ENCODE peak calls at places on chromosome 6, in six cellular contexts. E is activated naive CD4-positive, alpha-beta T cell treated with anti-CD3 and anti-CD28 coated beads, Interleukin-2, amount 10 ng/mL, durations not matched to agents 7 days and 5 days; Q is stimulated activated CD8-positive, alpha-beta memory T cell treated with anti-CD3 and anti-CD28 coated beads, Interleukin-4, amount 100 ng/mL, for 24 hours; G is endodermal cell; Y is progenitor cell of endocrine pancreas; U is Daoy. M is an unnamed sample.

GRCh38 chr6:130043344-130043743 is 25.0 kb downstream of the L3MBTL3 start:
- DNase-seq in E (no peak), G (no peak), Y (no peak), Q (no peak), U (no peak), M (no peak)

GRCh38 chr6:71031912-71032311 is 75.1 kb upstream of the B3GAT2 start:
- DNase-seq in U (no peak), Q (no peak), E (no peak), G (no peak), Y (no peak), M (no peak)

GRCh38 chr6:1363298-1363697 is 26.1 kb upstream of the FOXF2 start:
- DNase-seq in G (no peak), U (no peak), Y (no peak), Q (no peak), E (no peak), M (no peak)

GRCh38 chr6:150118208-150118607 is 24.6 kb upstream of the PPP1R14C start:
- DNase-seq in Y (no peak), E (no peak), U (no peak), Q (no peak), G (no peak), M (no peak)

GRCh38 chr6:36688534-36689075 is 9.0 kb upstream of the RAB44 start:
- DNase-seq in E (no peak), Q (no peak), U (no peak), G (peak; percentile 39), Y (no peak), M (peak; percentile 39)

GRCh38 chr6:150894935-150895686 is 29.6 kb downstream of the MTHFD1L start:
- DNase-seq in Q (peak; percentile 5), Y (no peak), E (peak; percentile 58), G (no peak), U (peak; percentile 77), M (no peak)

GRCh38 chr6:34901930-34902329 is 12.9 kb downstream of the ANKS1A start:
- DNase-seq in U (no peak), E (no peak), G (no peak), Q (no peak), Y (no peak), M (no peak)

GRCh38 chr6:56757585-56757984 is 114.9 kb upstream of the DST start:
- DNase-seq in G (peak; percentile 71), Y (no peak), E (no peak), Q (no peak), U (peak; percentile 62), M (no peak)

GRCh38 chr6:69416739-69417138 is 380.1 kb downstream of the LMBRD1 start:
- DNase-seq in G (no peak), U (no peak), E (no peak), Y (no peak), Q (no peak), M (no peak)

GRCh38 chr6:16436550-16436949 is 198.2 kb downstream of the GMPR start:
- DNase-seq in E (peak; percentile 49), Y (no peak), G (no peak), Q (no peak), U (no peak), M (no peak)

GRCh38 chr6:167750956-167751358 is 75.8 kb upstream of the AFDN start:
- DNase-seq in Q (no peak), Y (peak; percentile 56), U (no peak), G (peak; percentile 96), E (no peak), M (no peak)

GRCh38 chr6:149185799-149186357 is 131.6 kb upstream of the TAB2 start:
- DNase-seq in U (no peak), Y (no peak), G (no peak), Q (no peak), E (no peak), M (no peak)

GRCh38 chr6:66662196-66662595 is 955.2 kb upstream of the EYS start:
- DNase-seq in U (no peak), Q (no peak), E (no peak), Y (no peak), G (no peak), M (no peak)

GRCh38 chr6:83464741-83465140 is 33.9 kb upstream of the ME1 start:
- DNase-seq in U (no peak), G (no peak), Q (no peak), E (no peak), Y (no peak), M (no peak)

GRCh38 chr6:109224107-109224875 is 129.0 kb downstream of the CEP57L1 start:
- DNase-seq in U (no peak), G (no peak), Y (no peak), Q (no peak), E (peak; percentile 63), M (no peak)

M was measured in mesenteric fat pad.